ENCODE peak calls at places on chromosomes 16 and 17, in ten cellular contexts. V, M, F, G, D, H, W, B, X and E are unnamed samples.

GRCh38 chr16:64440421-64440831 is 681.4 kb downstream of the CDH11 start:
- DNase-seq in V (no peak), M (no peak), F (no peak), G (no peak), D (no peak), H (peak), W (no peak), B (no peak), X (peak), E (no peak)

GRCh38 chr17:28331891-28332420 is 3.3 kb downstream of the IFT20 start:
- DNase-seq in V (no peak), M (no peak), F (no peak), G (no peak), D (peak), H (no peak), W (no peak), B (no peak), X (no peak), E (no peak)

GRCh38 chr16:85870159-85870558 is 28.8 kb upstream of the IRF8 start:
- DNase-seq in V (no peak), M (no peak), F (peak), G (no peak), D (no peak), H (no peak), W (no peak), B (no peak), X (no peak), E (no peak)

GRCh38 chr17:45092932-45093430 is 31.9 kb downstream of the NMT1 start:
- DNase-seq in V (no peak), M (no peak), F (peak), G (peak), D (peak), H (peak), W (no peak), B (no peak), X (peak), E (no peak)

GRCh38 chr17:15442316-15443185 is 24.9 kb downstream of the CDRT4 start:
- DNase-seq in V (no peak), M (no peak), F (no peak), G (no peak), D (no peak), H (no peak), W (no peak), B (no peak), X (no peak), E (no peak)

GRCh38 chr16:84617068-84617630 is 729 bp downstream of the COTL1 start:
- DNase-seq in V (no peak), M (peak), F (no peak), G (peak), D (no peak), H (no peak), W (peak), B (peak), X (no peak), E (peak)

GRCh38 chr17:47213540-47213939 is 4.4 kb downstream of the MYL4 start:
- DNase-seq in V (no peak), M (no peak), F (no peak), G (no peak), D (no peak), H (no peak), W (no peak), B (no peak), X (no peak), E (no peak)

GRCh38 chr17:42684929-42685556 is 2.7 kb downstream of the CNTNAP1 start:
- DNase-seq in V (no peak), M (no peak), F (no peak), G (no peak), D (no peak), H (no peak), W (no peak), B (no peak), X (no peak), E (no peak)

GRCh38 chr16:88378836-88379693 is 3.7 kb upstream of the ZNF469 start:
- DNase-seq in V (no peak), M (no peak), F (no peak), G (no peak), D (no peak), H (no peak), W (peak), B (no peak), X (no peak), E (no peak)

GRCh38 chr17:19727466-19728113 is 11.2 kb upstream of the SLC47A2 start:
- DNase-seq in V (no peak), M (no peak), F (peak), G (no peak), D (peak), H (peak), W (no peak), B (no peak), X (peak), E (no peak)

GRCh38 chr17:55726440-55726839 is 3.8 kb upstream of the TMEM100 start:
- DNase-seq in V (no peak), M (no peak), F (peak), G (no peak), D (peak), H (peak), W (no peak), B (no peak), X (peak), E (no peak)

GRCh38 chr16:58472827-58473226 is 27.1 kb upstream of the NDRG4 start:
- DNase-seq in V (no peak), M (no peak), F (no peak), G (no peak), D (no peak), H (no peak), W (no peak), B (no peak), X (no peak), E (no peak)

GRCh38 chr17:68592667-68593330 is 8.4 kb downstream of the FAM20A start:
- DNase-seq in V (no peak), M (no peak), F (no peak), G (no peak), D (no peak), H (no peak), W (no peak), B (no peak), X (no peak), E (no peak)

GRCh38 chr16:11076259-11077018 is 132.1 kb downstream of the CLEC16A start:
- DNase-seq in V (no peak), M (peak), F (no peak), G (no peak), D (no peak), H (no peak), W (no peak), B (peak), X (no peak), E (peak)

GRCh38 chr17:3621146-3621720 is 12.0 kb upstream of the TRPV1 start:
- DNase-seq in V (no peak), M (no peak), F (no peak), G (no peak), D (no peak), H (no peak), W (no peak), B (no peak), X (no peak), E (no peak)

GRCh38 chr17:80277751-80278671 is 17.4 kb downstream of the RNF213 start:
- DNase-seq in V (no peak), M (no peak), F (no peak), G (no peak), D (no peak), H (peak), W (peak), B (no peak), X (no peak), E (no peak)

GRCh38 chr17:3887394-3887793 is 5.5 kb downstream of the CAMKK1 start:
- DNase-seq in V (no peak), M (no peak), F (no peak), G (no peak), D (no peak), H (no peak), W (no peak), B (no peak), X (no peak), E (no peak)

GRCh38 chr16:29678691-29679267 is at the start of gene QPRT:
- DNase-seq in V (no peak), M (no peak), F (no peak), G (peak), D (peak), H (peak), W (peak), B (no peak), X (no peak), E (no peak)

GRCh38 chr16:20310421-20311395 is 16.6 kb downstream of the GP2 start:
- DNase-seq in V (no peak), M (no peak), F (no peak), G (no peak), D (no peak), H (no peak), W (no peak), B (no peak), X (no peak), E (no peak)

GRCh38 chr16:1575578-1575977 is 36.3 kb downstream of the IFT140 start:
- DNase-seq in V (no peak), M (no peak), F (no peak), G (no peak), D (no peak), H (no peak), W (no peak), B (no peak), X (no peak), E (no peak)

GRCh38 chr17:7296189-7296861 is 1.9 kb upstream of the YBX2 start:
- DNase-seq in V (peak), M (peak), F (peak), G (peak), D (peak), H (peak), W (peak), B (peak), X (peak), E (peak)

GRCh38 chr16:82169861-82170845 is at the start of gene MPHOSPH6:
- DNase-seq in V (peak), M (peak), F (peak), G (peak), D (peak), H (peak), W (peak), B (peak), X (peak), E (peak)

GRCh38 chr17:1197781-1198490 is 18.2 kb upstream of the ABR start:
- DNase-seq in V (peak), M (peak), F (peak), G (peak), D (peak), H (peak), W (peak), B (peak), X (peak), E (peak)

GRCh38 chr17:39064374-39064773 is 87.1 kb downstream of the PLXDC1 start:
- DNase-seq in V (no peak), M (no peak), F (no peak), G (no peak), D (no peak), H (no peak), W (no peak), B (no peak), X (no peak), E (no peak)